ENCODE peak calls at places on chromosomes 13 and 19, in six cellular contexts. Q is right cardiac atrium, N is heart right ventricle, U is heart left ventricle, H is pancreas, G is DND-41. R is an unnamed sample.

GRCh38 chr13:23516706-23517105 is 53.5 kb upstream of the TNFRSF19 start:
- ATAC-seq in N (no peak), Q (no peak), G (no peak), H (no peak), U (no peak), R (no peak)

GRCh38 chr13:23350009-23350408 is 83.5 kb downstream of the SACS start:
- ATAC-seq in H (peak), G (no peak), Q (no peak), U (no peak), N (no peak), R (no peak)

GRCh38 chr19:32673573-32673972 is 1.4 kb downstream of the ANKRD27 start:
- ATAC-seq in H (no peak), U (no peak), G (no peak), Q (no peak), N (no peak), R (no peak)

GRCh38 chr19:8569066-8569761 is 8.0 kb downstream of the MYO1F start:
- ATAC-seq in H (peak), G (peak), Q (peak), N (peak), U (peak), R (peak)

GRCh38 chr19:5052515-5052914 is 83.6 kb downstream of the KDM4B start:
- ATAC-seq in Q (no peak), U (no peak), G (no peak), H (no peak), N (no peak), R (no peak)

GRCh38 chr19:1977116-1977515 is 36.1 kb downstream of the CSNK1G2 start:
- ATAC-seq in N (no peak), U (no peak), G (no peak), Q (no peak), H (no peak), R (no peak)

GRCh38 chr19:47302249-47302648 is 7.4 kb upstream of the C5AR1 start:
- ATAC-seq in Q (no peak), H (no peak), N (no peak), G (no peak), U (no peak), R (no peak)

GRCh38 chr19:43651758-43652545 is 12.3 kb upstream of the CADM4 start:
- ATAC-seq in Q (peak), H (peak), N (peak), G (peak), U (peak), R (peak)

GRCh38 chr19:45164577-45165335 is 4.0 kb upstream of the NKPD1 start:
- ATAC-seq in U (peak), N (peak), H (peak), Q (peak), G (no peak), R (peak)

GRCh38 chr13:110444226-110444653 is 117.3 kb downstream of the RAB20 start:
- ATAC-seq in H (no peak), U (peak), Q (peak), N (peak), G (peak), R (peak)

GRCh38 chr19:32458500-32459123 is 53.0 kb downstream of the DPY19L3 start:
- ATAC-seq in Q (peak), N (no peak), H (no peak), G (no peak), U (peak), R (no peak)

GRCh38 chr19:19329199-19329598 is 8.6 kb downstream of the MAU2 start:
- ATAC-seq in G (no peak), Q (peak), U (no peak), H (no peak), N (no peak), R (no peak)

GRCh38 chr13:50617134-50617721 is 226.3 kb downstream of the DLEU7 start:
- ATAC-seq in U (no peak), H (no peak), G (peak), N (no peak), Q (no peak), R (no peak)

GRCh38 chr19:45069056-45069455 is 7.2 kb downstream of the ZNF296 start:
- ATAC-seq in Q (no peak), U (peak), G (no peak), H (peak), N (no peak), R (no peak)

GRCh38 chr19:32829345-32829896 is 40.1 kb downstream of the SLC7A9 start:
- ATAC-seq in Q (no peak), H (no peak), N (no peak), U (no peak), G (no peak), R (no peak)

GRCh38 chr19:33284756-33285155 is 17.6 kb downstream of the CEBPA start:
- ATAC-seq in G (no peak), H (no peak), N (no peak), Q (no peak), U (no peak), R (no peak)

GRCh38 chr13:56755181-56755580 is 385.5 kb upstream of the PRR20A start:
- ATAC-seq in G (no peak), Q (no peak), H (no peak), N (no peak), U (no peak), R (no peak)

GRCh38 chr13:28611021-28611420 is 47.9 kb upstream of the POMP start:
- ATAC-seq in H (no peak), U (no peak), Q (no peak), N (no peak), G (peak), R (no peak)

GRCh38 chr13:111296417-111296816 is 24.0 kb upstream of the TEX29 start:
- ATAC-seq in N (no peak), U (no peak), H (no peak), G (peak), Q (no peak), R (no peak)

GRCh38 chr13:98752111-98752941 is at the start of gene SLC15A1:
- ATAC-seq in U (no peak), N (peak), Q (peak), H (peak), G (no peak), R (peak)

GRCh38 chr13:113545931-113546516 is 38.5 kb upstream of the TFDP1 start:
- ATAC-seq in U (no peak), H (no peak), G (no peak), N (peak), Q (peak), R (peak)

GRCh38 chr19:17107546-17108452 is 32.2 kb downstream of the MYO9B start:
- ATAC-seq in H (peak), G (no peak), Q (peak), N (peak), U (peak), R (peak)

GRCh38 chr13:46367622-46368327 is 19.3 kb downstream of the RUBCNL start:
- ATAC-seq in Q (no peak), U (no peak), G (no peak), N (no peak), H (no peak), R (no peak)

GRCh38 chr13:47508518-47509228 is 492.4 kb downstream of the SUCLA2 start:
- ATAC-seq in N (peak), G (no peak), Q (peak), U (peak), H (no peak), R (no peak)

GRCh38 chr19:15550847-15551182 is 42.5 kb downstream of the CYP4F22 start:
- ATAC-seq in Q (no peak), U (no peak), G (no peak), H (no peak), N (no peak), R (no peak)

GRCh38 chr13:20121154-20121515 is 39.7 kb downstream of the GJA3 start:
- ATAC-seq in G (peak), N (no peak), U (no peak), H (no peak), Q (no peak), R (no peak)

GRCh38 chr13:86765462-86765861 is 905.7 kb upstream of the SLITRK5 start:
- ATAC-seq in Q (no peak), U (no peak), G (peak), N (no peak), H (no peak), R (no peak)

GRCh38 chr13:80721689-80722088 is 380.8 kb upstream of the SPRY2 start:
- ATAC-seq in U (no peak), Q (no peak), G (no peak), N (no peak), H (no peak), R (no peak)

GRCh38 chr13:53784331-53784730 is 755.7 kb downstream of the OLFM4 start:
- ATAC-seq in G (no peak), U (no peak), Q (no peak), H (no peak), N (no peak), R (no peak)

GRCh38 chr19:15556634-15557181 is 48.4 kb downstream of the CYP4F22 start:
- ATAC-seq in G (no peak), H (peak), Q (peak), N (peak), U (no peak), R (no peak)

GRCh38 chr13:101309014-101309619 is 107.2 kb downstream of the NALCN start:
- ATAC-seq in G (no peak), Q (no peak), U (no peak), H (no peak), N (no peak), R (no peak)

GRCh38 chr13:74270018-74270417 is 135.8 kb upstream of the KLF12 start:
- ATAC-seq in U (no peak), G (no peak), Q (no peak), H (no peak), N (no peak), R (no peak)

DNA sequence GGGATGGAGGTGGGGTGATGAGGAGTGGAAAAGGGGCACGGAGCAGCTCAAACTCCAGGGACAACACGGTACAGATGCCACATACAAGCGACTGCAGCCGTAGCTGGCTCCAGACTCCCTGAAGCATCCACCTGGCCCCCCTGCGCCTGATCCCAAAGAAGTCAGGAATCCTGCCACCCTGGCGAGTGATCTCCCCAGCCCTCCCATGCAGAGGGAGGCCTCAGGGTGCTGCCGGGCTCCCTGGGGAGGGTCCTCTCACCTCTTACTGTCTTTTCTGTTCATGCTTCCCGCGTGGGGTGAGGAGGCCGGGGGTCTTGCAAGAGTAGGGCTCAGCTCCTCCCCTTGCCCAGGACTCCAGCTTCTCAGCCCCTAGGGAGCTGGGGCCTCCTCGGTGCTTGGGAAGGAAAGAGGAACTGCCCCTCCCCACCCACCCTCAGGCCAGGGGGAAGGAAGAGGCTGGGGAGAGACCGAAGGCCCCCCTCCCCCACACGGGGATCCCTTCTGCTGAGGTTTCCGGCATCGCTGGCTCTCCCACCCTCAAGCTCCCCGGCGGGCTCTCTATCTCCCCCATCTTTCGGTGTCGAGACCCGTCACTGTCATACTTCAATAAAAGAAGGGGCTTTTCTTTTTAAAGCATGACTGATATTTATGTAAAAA is at the start of gene RASGRP4:
- ATAC-seq in Q (peak), G (peak), U (peak), H (no peak), N (peak), R (no peak)
- H3K4me3 ChIP-seq in Q (peak), G (no peak), U (peak), H (no peak), N (no peak), R (peak)

GRCh38 chr19:738509-739128 is 12.3 kb upstream of the MISP start:
- ATAC-seq in Q (no peak), G (no peak), H (no peak), N (no peak), U (no peak), R (no peak)

GRCh38 chr19:741506-742131 is 9.3 kb upstream of the MISP start:
- ATAC-seq in Q (no peak), G (peak), H (no peak), N (no peak), U (no peak), R (no peak)

GRCh38 chr19:737591-738093 is 13.3 kb upstream of the MISP start:
- ATAC-seq in G (peak), U (peak), H (peak), Q (peak), N (peak), R (peak)

GRCh38 chr19:742540-743075 is 8.3 kb upstream of the MISP start:
- ATAC-seq in U (no peak), N (no peak), Q (no peak), H (no peak), G (no peak), R (no peak)

DNA sequence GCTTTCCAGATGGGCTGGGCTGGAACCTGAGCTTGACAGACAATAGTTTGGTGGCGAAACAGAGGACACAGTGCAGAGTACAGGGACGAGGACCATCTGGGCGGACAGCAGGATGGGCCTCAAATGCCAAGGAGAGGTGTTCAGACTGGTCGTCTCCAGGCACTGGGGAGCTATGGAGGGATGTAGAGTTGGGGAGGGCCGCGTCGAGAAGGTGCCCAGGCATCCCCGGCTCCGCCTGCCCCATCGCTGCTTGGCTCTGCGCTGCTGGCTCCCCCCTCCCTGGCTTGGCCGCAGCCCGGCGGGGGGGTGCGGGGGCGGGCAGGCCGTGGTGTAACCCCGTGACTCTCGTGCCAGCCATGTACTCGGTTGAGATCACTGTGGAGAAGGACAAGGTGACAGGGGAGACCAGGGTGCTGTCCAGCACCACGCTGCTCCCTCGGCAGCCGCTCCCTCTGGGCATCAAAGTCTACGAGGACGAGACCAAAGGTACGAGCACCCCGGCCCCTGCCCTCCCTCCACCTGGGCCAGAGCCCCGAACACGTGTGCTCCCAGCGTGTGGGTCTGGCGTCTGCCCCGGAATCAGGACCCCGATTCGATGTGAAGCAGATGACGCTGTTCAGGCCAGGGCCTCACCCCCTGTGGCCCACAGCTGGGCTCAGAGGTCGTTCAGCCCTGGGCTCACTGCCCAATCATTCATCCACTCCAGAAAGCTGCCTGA is 10.8 kb upstream of the MISP start:
- ATAC-seq in H (no peak), N (no peak), Q (no peak), G (no peak), U (no peak), R (no peak)
- H3K4me3 ChIP-seq in H (no peak), N (no peak), Q (no peak), G (no peak), U (no peak), R (no peak)

GRCh38 chr13:30933334-30933681 is 852 bp downstream of the TEX26 start:
- ATAC-seq in Q (peak), U (peak), H (peak), N (no peak), G (no peak), R (no peak)
- H3K4me3 ChIP-seq in Q (no peak), U (peak), H (no peak), N (no peak), G (no peak), R (no peak)

DNA sequence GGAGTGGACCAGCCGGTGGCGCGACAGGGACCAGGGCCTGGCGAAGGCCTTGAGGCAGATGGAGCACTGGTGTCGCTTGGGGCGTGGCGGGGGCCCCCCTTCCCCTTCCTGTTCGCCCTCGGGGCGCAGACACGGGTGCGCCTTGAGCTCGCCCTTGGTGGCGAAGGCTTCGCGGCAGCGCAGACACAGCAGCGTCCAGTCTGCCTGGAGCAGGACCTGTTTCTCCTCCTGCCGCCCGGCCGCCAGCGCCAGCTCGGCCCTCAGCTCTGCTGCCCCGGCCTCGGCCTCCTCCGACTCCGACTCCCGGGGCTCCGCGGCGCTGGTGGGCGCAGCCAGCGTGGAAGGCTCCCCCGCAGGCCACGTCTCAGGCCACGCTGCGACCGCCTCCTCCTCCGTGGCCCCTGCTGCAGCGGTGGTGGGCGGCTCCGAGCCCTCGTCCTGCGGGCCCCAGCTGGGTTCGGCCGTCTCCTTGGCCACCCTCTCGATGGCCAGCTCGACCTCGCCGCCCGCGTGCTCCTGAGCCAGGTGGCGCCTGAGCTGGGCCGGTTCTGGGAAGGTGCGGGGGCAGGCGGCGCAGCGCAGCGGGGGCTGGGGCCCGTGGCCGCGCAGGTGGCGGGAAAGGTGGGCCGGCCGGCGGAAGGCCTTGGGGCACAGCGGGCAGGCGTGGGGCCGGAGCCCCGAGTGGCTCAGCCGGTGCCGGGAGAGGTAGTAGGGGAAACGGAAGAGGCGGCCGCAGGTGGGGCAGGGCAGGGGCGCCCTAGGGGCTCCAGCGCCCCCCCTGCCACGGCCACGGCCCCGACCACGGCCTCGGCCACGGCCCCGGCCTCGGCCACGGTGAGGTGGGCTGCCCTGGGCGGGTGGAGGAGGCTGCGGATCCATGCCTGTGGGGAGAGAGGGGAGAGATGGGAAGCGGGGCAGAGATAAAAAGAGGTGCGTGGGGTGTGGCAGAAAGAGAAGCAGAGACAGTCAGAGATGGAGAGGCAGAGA is 1.6 kb downstream of the ZNF579 start:
- ATAC-seq in N (no peak), U (no peak), H (no peak), G (no peak), Q (no peak), R (no peak)
- H3K4me3 ChIP-seq in N (no peak), U (peak), H (no peak), G (peak), Q (peak), R (no peak)

GRCh38 chr19:39409207-39409885 is 2.7 kb downstream of the ZFP36 start:
- ATAC-seq in U (peak), G (no peak), H (peak), Q (peak), N (peak), R (peak)

GRCh38 chr19:39409886-39410619 is 2.4 kb upstream of the PLEKHG2 start:
- ATAC-seq in Q (peak), U (peak), N (peak), H (peak), G (peak), R (peak)

GRCh38 chr19:39411006-39411831 is 1.2 kb upstream of the PLEKHG2 start:
- ATAC-seq in Q (no peak), U (no peak), H (peak), N (no peak), G (no peak), R (peak)

GRCh38 chr19:39411832-39412099 is 703 bp upstream of the PLEKHG2 start:
- ATAC-seq in Q (peak), U (peak), N (peak), G (peak), H (peak), R (peak)

GRCh38 chr19:39410620-39411005 is 1.9 kb upstream of the PLEKHG2 start:
- ATAC-seq in U (no peak), Q (no peak), G (no peak), N (no peak), H (no peak), R (no peak)
- H3K4me3 ChIP-seq in U (peak), Q (peak), G (peak), N (peak), H (no peak), R (peak)

GRCh38 chr19:18203863-18204393 is at the start of gene RAB3A:
- ATAC-seq in U (peak), H (peak), G (peak), N (peak), Q (peak), R (peak)

GRCh38 chr19:18204394-18205179 is 745 bp upstream of the RAB3A start:
- ATAC-seq in G (peak), N (peak), U (peak), H (peak), Q (peak), R (peak)

GRCh38 chr19:18206018-18206417 is 2.2 kb upstream of the RAB3A start:
- ATAC-seq in Q (no peak), N (no peak), U (no peak), H (no peak), G (no peak), R (no peak)

GRCh38 chr19:18203408-18203862 is 407 bp downstream of the RAB3A start:
- ATAC-seq in G (peak), N (peak), H (peak), Q (peak), U (peak), R (no peak)

DNA sequence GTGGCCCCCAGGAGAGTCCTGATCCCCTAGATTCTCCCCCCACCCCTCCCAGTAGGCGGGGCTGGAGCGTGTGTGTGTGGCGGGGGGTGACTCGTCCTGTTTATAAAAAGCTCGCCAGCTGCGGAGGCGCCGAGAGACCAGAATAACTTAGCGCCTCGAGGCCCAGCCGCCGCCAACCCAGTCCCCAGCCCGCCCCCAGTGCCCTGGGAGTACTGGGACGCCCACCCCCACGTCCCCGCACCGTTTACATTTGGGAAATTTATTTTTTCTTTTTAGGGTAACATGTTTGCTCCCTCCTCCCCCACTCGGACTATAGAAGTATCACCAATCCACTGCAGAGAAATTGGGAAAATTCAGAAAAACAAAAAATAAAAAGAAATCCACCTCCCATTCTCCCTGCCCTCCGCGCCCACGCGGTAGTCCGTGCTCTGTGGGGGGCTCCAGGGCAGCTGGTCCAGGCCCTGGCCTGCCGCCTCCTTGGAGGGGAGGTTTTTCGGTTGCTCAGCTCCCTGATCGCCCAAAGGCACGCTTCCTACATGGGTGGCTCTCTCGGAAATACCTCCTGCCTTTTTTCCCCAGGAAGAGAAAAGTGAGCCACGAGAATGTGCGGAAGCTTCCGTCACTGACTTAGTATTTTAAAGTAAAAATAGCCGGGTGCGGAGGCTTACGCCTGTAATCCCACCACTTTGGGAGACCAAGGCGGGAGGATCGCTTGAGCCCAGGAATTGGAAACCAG is 1.5 kb upstream of the RAB3A start:
- ATAC-seq in H (peak), N (peak), Q (peak), G (peak), U (peak), R (peak)
- H3K4me3 ChIP-seq in H (peak), N (peak), Q (peak), G (peak), U (peak), R (peak)

GRCh38 chr19:49924004-49924880 is 4.8 kb upstream of the ATF5 start:
- ATAC-seq in U (no peak), Q (no peak), H (no peak), G (peak), N (no peak), R (no peak)
- H3K4me3 ChIP-seq in U (no peak), Q (no peak), H (no peak), G (peak), N (no peak), R (no peak)

R was measured in gastroesophageal sphincter.